ENCODE peak calls at places on chromosomes 11 and 22, in six cellular contexts. F is right atrium auricular region; L is CD4-positive, alpha-beta memory T cell; J is HAP-1; O is cardiac muscle cell; I is CD8-positive, alpha-beta memory T cell. U is an unnamed sample. For H3K4me1, the result is how much of the 10 kb centered on the place peaks cover.

GRCh38 chr11:8803973-8804372 is 107.0 kb upstream of the AKIP1 start:
- DNase-seq in J (no peak), L (no peak), O (peak), F (no peak), I (no peak), U (no peak)

GRCh38 chr11:101770648-101771047 is 144.2 kb upstream of the CEP126 start:
- DNase-seq in I (no peak), F (no peak), O (no peak), J (no peak), L (no peak), U (no peak)

GRCh38 chr11:71908218-71908617 is 20.2 kb downstream of the XNDC1N start:
- DNase-seq in F (no peak), I (no peak), J (no peak), O (no peak), L (no peak), U (no peak)

GRCh38 chr11:108069947-108070346 is 51.4 kb upstream of the ACAT1 start:
- DNase-seq in F (no peak), O (no peak), L (peak), J (no peak), I (no peak), U (no peak)

GRCh38 chr22:31618057-31618456 is 44.0 kb downstream of the PISD start:
- DNase-seq in I (no peak), O (no peak), L (no peak), F (no peak), J (no peak), U (no peak)

GRCh38 chr11:65903068-65903481 is 2.9 kb upstream of the FOSL1 start:
- DNase-seq in F (no peak), J (no peak), L (no peak), I (no peak), O (no peak), U (no peak)

GRCh38 chr11:72848846-72849466 is 34.7 kb downstream of the ATG16L2 start:
- DNase-seq in F (no peak), I (peak), O (peak), J (peak), L (peak), U (no peak)

GRCh38 chr11:26947379-26947844 is 46.5 kb upstream of the FIBIN start:
- DNase-seq in J (no peak), L (no peak), I (no peak), O (no peak), F (peak), U (no peak)

GRCh38 chr11:35363246-35364100 is 55.9 kb downstream of the SLC1A2 start:
- DNase-seq in J (no peak), L (no peak), F (peak), O (no peak), I (no peak), U (no peak)

GRCh38 chr11:84969103-84969502 is 658.0 kb downstream of the DLG2 start:
- DNase-seq in J (no peak), O (peak), I (no peak), F (peak), L (no peak), U (no peak)

GRCh38 chr11:10770626-10771254 is 19.7 kb downstream of the CTR9 start:
- DNase-seq in L (peak), J (peak), I (no peak), F (no peak), O (peak), U (no peak)

GRCh38 chr11:17887779-17888178 is 125.1 kb downstream of the SERGEF start:
- DNase-seq in F (no peak), I (no peak), L (no peak), J (no peak), O (no peak), U (no peak)

GRCh38 chr11:62542111-62542745 is 4.4 kb downstream of the AHNAK start:
- DNase-seq in I (no peak), J (no peak), O (no peak), F (no peak), L (no peak), U (no peak)
- H3K4me3 ChIP-seq in I (peak), J (peak), O (no peak), F (peak), L (peak), U (peak)

GRCh38 chr11:61976813-61977475 is 9.5 kb upstream of the FTH1 start:
- DNase-seq in F (no peak), J (no peak), O (no peak), I (no peak), L (no peak), U (no peak)

GRCh38 chr11:61978703-61979661 is 11.5 kb upstream of the FTH1 start:
- DNase-seq in I (no peak), L (no peak), O (no peak), J (no peak), F (no peak), U (no peak)

GRCh38 chr11:61974766-61975631 is 7.6 kb upstream of the FTH1 start:
- DNase-seq in O (no peak), J (no peak), L (no peak), I (no peak), F (no peak), U (no peak)

GRCh38 chr11:61975638-61976419 is 8.4 kb upstream of the FTH1 start:
- DNase-seq in F (no peak), O (no peak), L (no peak), J (no peak), I (no peak), U (no peak)

GRCh38 chr11:61976420-61976800 is 9.0 kb upstream of the FTH1 start:
- DNase-seq in J (no peak), O (no peak), L (no peak), I (no peak), F (no peak), U (no peak)
- H3K4me1 ChIP-seq in J (under half), O (under half), L (under half), I (under half), F (under half), U (under half)

GRCh38 chr11:3159296-3160190 is 5.6 kb downstream of the OSBPL5 start:
- DNase-seq in I (peak), J (no peak), L (no peak), O (peak), F (no peak), U (no peak)
- H3K4me3 ChIP-seq in I (no peak), J (no peak), L (no peak), O (peak), F (peak), U (no peak)

GRCh38 chr11:68372114-68372513 is 59.7 kb downstream of the LRP5 start:
- DNase-seq in L (no peak), F (no peak), O (no peak), I (no peak), J (no peak), U (no peak)

GRCh38 chr11:68373189-68373809 is 60.9 kb downstream of the LRP5 start:
- DNase-seq in F (no peak), L (no peak), O (no peak), J (no peak), I (no peak), U (no peak)

GRCh38 chr11:68371176-68372041 is 59.0 kb downstream of the LRP5 start:
- DNase-seq in O (no peak), J (no peak), L (no peak), I (no peak), F (peak), U (no peak)

GRCh38 chr11:68373810-68374501 is 61.6 kb downstream of the LRP5 start:
- DNase-seq in F (peak), O (peak), J (no peak), I (no peak), L (no peak), U (no peak)

GRCh38 chr11:68372625-68373024 is 60.2 kb downstream of the LRP5 start:
- DNase-seq in J (no peak), I (no peak), L (no peak), O (no peak), F (no peak), U (no peak)
- H3K4me1 ChIP-seq in J (under half), I (under half), L (under half), O (under half), F (under half), U (under half)

GRCh38 chr11:62923634-62924411 is 2.7 kb upstream of the CHRM1 start:
- DNase-seq in O (peak), F (no peak), L (peak), J (no peak), I (no peak), U (no peak)

GRCh38 chr11:62928011-62928410 is 6.8 kb upstream of the CHRM1 start:
- DNase-seq in O (no peak), I (no peak), L (no peak), J (no peak), F (no peak), U (no peak)

GRCh38 chr11:62926669-62927455 is 5.7 kb upstream of the CHRM1 start:
- DNase-seq in F (no peak), L (no peak), J (no peak), O (no peak), I (no peak), U (no peak)

GRCh38 chr11:62925308-62925707 is 4.1 kb upstream of the CHRM1 start:
- DNase-seq in J (no peak), O (no peak), L (no peak), F (no peak), I (no peak), U (no peak)

GRCh38 chr11:62925745-62926668 is 4.8 kb upstream of the CHRM1 start:
- DNase-seq in O (no peak), J (no peak), L (no peak), F (no peak), I (no peak), U (no peak)
- H3K4me3 ChIP-seq in O (no peak), J (no peak), L (peak), F (peak), I (no peak), U (peak)

GRCh38 chr11:129286813-129287212 is 88.8 kb upstream of the BARX2 start:
- DNase-seq in O (no peak), L (no peak), F (no peak), J (no peak), I (no peak), U (no peak)

GRCh38 chr11:129282634-129283033 is 90.5 kb upstream of the ARHGAP32 start:
- DNase-seq in O (no peak), F (no peak), J (no peak), I (no peak), L (no peak), U (no peak)

GRCh38 chr11:129283141-129283540 is 91.0 kb upstream of the ARHGAP32 start:
- DNase-seq in L (no peak), J (no peak), O (no peak), I (no peak), F (no peak), U (no peak)

GRCh38 chr11:129287920-129288319 is 87.7 kb upstream of the BARX2 start:
- DNase-seq in L (no peak), I (no peak), O (peak), F (no peak), J (no peak), U (no peak)

DNA sequence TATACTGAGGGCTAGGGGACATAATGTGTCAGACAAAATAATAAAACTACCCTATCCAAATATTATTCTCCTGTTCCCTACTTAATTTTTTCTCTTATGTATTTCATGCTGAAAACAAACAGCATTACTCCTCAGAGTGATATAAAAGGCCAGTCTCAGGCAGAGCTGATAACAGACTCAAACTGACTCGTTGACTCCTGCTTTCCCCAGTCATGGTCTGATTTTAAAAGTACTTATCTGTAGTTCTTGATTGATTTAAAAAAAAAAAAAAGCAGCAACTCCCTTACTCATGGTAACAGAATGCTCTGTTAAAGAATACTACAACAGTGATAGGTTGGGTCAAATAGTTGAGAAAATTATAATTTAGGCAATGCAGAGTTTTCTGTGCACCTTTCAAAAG is 90.3 kb upstream of the BARX2 start:
- DNase-seq in I (no peak), J (no peak), O (peak), F (no peak), L (no peak), U (no peak)
- H3K4me1 ChIP-seq in I (under half), J (under half), O (under half), F (under half), L (under half), U (under half)

GRCh38 chr11:47235163-47235562 is 13.5 kb downstream of the ACP2 start:
- DNase-seq in I (no peak), O (no peak), J (no peak), L (no peak), F (no peak), U (no peak)
- H3K4me3 ChIP-seq in I (no peak), O (no peak), J (no peak), L (no peak), F (no peak), U (no peak)

DNA sequence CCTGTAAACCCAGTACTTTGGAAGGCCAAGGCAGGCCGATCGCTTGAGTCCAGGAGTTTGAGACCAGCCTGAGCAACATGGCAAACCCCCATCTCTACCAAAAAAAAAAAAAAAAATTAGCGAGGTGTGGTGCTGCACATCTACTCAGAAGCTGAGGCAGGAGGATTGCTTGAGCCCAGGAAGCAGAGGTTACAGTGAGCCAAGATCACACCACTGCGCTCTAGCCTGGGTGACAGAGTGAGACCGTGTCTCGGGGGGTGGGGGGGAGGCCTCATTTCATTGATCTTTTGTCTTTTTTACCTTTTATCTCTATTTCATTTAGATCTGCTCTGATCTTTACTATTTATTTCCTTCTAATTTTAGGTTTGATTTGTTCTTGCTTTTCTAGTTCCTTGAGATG is 51.8 kb downstream of the KCNQ1OT1 start:
- DNase-seq in L (no peak), F (no peak), I (no peak), O (no peak), J (no peak), U (no peak)
- H3K4me1 ChIP-seq in L (under half), F (under half), I (under half), O (under half), J (under half), U (under half)

GRCh38 chr11:309558-309855 is 1.9 kb downstream of the IFITM2 start:
- DNase-seq in L (no peak), O (no peak), I (no peak), F (no peak), J (no peak), U (no peak)
- H3K4me3 ChIP-seq in L (peak), O (no peak), I (peak), F (peak), J (no peak), U (peak)